ENCODE peak calls at places on chromosomes 12 and 14, in ten cellular contexts. F is hepatocyte; B is A673; D is Panc1; I is right atrium auricular region; H is AG04450; X is astrocyte; N is effector memory CD4-positive, alpha-beta T cell; M is upper lobe of left lung; C is stomach. T is an unnamed sample.

GRCh38 chr14:49582211-49582977 is 3.8 kb downstream of the RPS29 start:
- DNase-seq in F (no peak), B (no peak), H (no peak), N (no peak), C (no peak), X (no peak), D (no peak), I (no peak), M (no peak), T (no peak)

GRCh38 chr12:100826323-100826722 is 31.7 kb downstream of the ANO4 start:
- DNase-seq in N (no peak), I (no peak), H (peak; percentile 21), M (peak; percentile 22), D (no peak), C (peak; percentile 25), B (peak; percentile 61), F (peak; percentile 79), X (peak; percentile 37), T (no peak)

GRCh38 chr14:84340938-84341337 is 1189.0 kb upstream of the FLRT2 start:
- DNase-seq in F (peak; percentile 8), M (no peak), I (no peak), H (no peak), X (peak; percentile 10), C (no peak), N (no peak), D (no peak), B (peak; percentile 47), T (no peak)

GRCh38 chr14:36511981-36512584 is 7.9 kb downstream of the NKX2-1 start:
- DNase-seq in F (no peak), X (no peak), D (no peak), H (no peak), N (no peak), M (no peak), C (no peak), I (no peak), B (no peak), T (no peak)

GRCh38 chr12:16880864-16881285 is 274.9 kb upstream of the LMO3 start:
- DNase-seq in N (no peak), B (peak; percentile 25), D (no peak), C (peak; percentile 33), H (no peak), X (no peak), I (no peak), M (peak; percentile 22), F (peak; percentile 8), T (no peak)

GRCh38 chr12:59179231-59179630 is 258.9 kb upstream of the LRIG3 start:
- DNase-seq in M (no peak), H (no peak), I (no peak), N (no peak), B (no peak), F (no peak), X (no peak), D (no peak), C (no peak), T (no peak)

GRCh38 chr12:151579-151978 is 62.4 kb downstream of the SLC6A12 start:
- DNase-seq in I (no peak), D (no peak), B (no peak), C (no peak), N (no peak), F (no peak), H (no peak), M (no peak), X (no peak), T (no peak)

GRCh38 chr14:66405158-66405557 is 81.0 kb upstream of the CCDC196 start:
- DNase-seq in I (no peak), M (no peak), D (no peak), C (no peak), F (peak; percentile 66), H (no peak), N (no peak), X (peak; percentile 33), B (no peak), T (no peak)

GRCh38 chr14:80390911-80391310 is 179.6 kb upstream of the DIO2 start:
- DNase-seq in I (no peak), C (no peak), B (peak; percentile 2), M (no peak), X (peak; percentile 85), H (no peak), N (no peak), F (peak; percentile 20), D (no peak), T (no peak)

GRCh38 chr12:132766380-132767085 is 4.9 kb upstream of the ANKLE2 start:
- DNase-seq in D (no peak), C (peak; percentile 75), I (peak; percentile 86), F (no peak), X (peak; percentile 26), H (no peak), M (peak; percentile 82), N (no peak), B (peak; percentile 85), T (no peak)
- H3K27ac ChIP-seq in D (no peak overlapping the region), C (peak overlapping the region; percentile 39), I (peak overlapping the region; percentile 76), F (no peak overlapping the region), X (peak overlapping the region; percentile 11), H (no peak overlapping the region), M (peak overlapping the region; percentile 71), N (no peak overlapping the region), B (peak overlapping the region; percentile 51), T (no peak overlapping the region)

GRCh38 chr12:9694220-9694619 is 24.7 kb downstream of the CLEC2D start:
- DNase-seq in H (no peak), X (no peak), B (no peak), D (no peak), F (no peak), M (no peak), C (no peak), N (no peak), I (no peak), T (no peak)
- H3K27ac ChIP-seq in H (no peak overlapping the region), X (no peak overlapping the region), B (no peak overlapping the region), D (no peak overlapping the region), F (no peak overlapping the region), M (no peak overlapping the region), C (no peak overlapping the region), N (no peak overlapping the region), I (no peak overlapping the region), T (no peak overlapping the region)

GRCh38 chr12:102061556-102062418 is at the start of gene WASHC3:
- DNase-seq in H (peak; percentile 73), X (peak; percentile 85), C (peak; percentile 95), F (peak; percentile 96), I (peak; percentile 98), B (peak; percentile 97), D (peak; percentile 64), N (peak; percentile 83), M (peak; percentile 97), T (peak; percentile 93)
- H3K27ac ChIP-seq in H (peak within 1 kb of the TSS; percentile 25), X (peak within 1 kb of the TSS; percentile 75), C (peak within 1 kb of the TSS; percentile 93), F (peak within 1 kb of the TSS; percentile 78), I (peak within 1 kb of the TSS; percentile 87), B (peak within 1 kb of the TSS; percentile 68), D (peak within 1 kb of the TSS; percentile 92), N (peak within 1 kb of the TSS; percentile 96), M (peak within 1 kb of the TSS; percentile 95), T (peak within 1 kb of the TSS; percentile 95)

DNA sequence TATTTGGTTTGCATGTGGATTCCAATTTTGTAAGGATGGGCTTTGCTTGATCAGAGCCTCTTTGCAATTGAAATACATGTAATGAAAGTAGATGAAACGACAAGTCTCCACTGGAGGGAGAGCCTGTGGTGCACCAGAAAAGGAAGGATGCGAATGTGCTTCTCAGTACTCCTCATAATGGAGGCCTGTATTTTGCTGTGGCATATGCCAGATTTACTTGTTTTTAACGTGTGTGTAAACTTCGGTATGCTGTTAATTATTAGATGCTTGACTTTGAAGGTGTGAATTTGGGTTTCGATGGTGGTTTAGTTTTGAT is 2.8 kb downstream of the DYRK2 start:
- DNase-seq in H (no peak), I (no peak), D (no peak), M (no peak), C (no peak), F (peak; percentile 23), B (peak; percentile 35), X (no peak), N (no peak), T (no peak)
- H3K27ac ChIP-seq in H (no peak overlapping the region), I (peak overlapping the region; percentile 37), D (no peak overlapping the region), M (no peak overlapping the region), C (no peak overlapping the region), F (no peak overlapping the region), B (no peak overlapping the region), X (peak overlapping the region; percentile 85), N (peak overlapping the region; percentile 89), T (no peak overlapping the region)

DNA sequence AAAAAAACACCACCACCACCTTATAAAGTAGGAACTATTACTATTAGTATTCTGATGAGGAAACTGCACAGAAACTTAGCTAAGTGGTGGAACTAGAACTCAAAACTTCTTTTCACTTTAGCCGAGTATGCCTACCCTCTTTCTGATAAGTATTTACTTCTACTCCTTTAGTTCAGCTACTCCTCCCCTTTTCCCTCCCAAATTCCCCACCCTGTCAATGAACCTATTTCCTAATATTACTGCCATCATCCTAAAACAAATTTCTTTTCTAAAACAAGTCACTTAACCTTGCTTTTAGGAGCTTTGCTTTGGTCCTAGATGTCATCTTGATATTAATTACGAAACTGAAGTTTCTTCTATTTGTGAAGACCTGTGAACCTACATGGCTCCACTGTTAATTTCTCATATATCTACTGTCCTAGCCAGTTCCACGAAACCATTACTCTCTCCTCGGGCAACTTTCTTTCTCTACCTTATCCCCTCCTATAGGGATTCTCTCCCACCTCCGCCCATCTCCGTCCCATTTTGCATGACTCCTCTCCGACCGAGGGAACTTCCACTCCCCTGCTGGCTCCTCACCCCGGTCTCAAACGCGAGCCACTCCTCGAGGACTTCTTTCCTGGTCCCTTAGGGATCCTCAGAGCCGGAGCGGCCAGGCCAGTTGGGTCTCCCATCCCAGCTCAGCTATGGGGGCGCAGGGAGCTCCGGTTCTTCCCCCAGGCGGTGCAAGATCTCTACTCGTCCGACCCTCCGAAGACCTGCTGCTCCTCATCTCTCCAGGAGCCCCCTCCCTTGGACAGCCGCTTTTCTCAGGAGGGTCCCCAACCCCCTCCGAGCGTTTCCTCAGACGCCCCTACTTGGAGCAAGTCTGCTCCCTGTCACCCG is 1.1 kb downstream of the NUMB start:
- DNase-seq in I (no peak), C (peak; percentile 45), D (no peak), B (peak; percentile 37), N (no peak), M (peak; percentile 57), X (no peak), H (no peak), F (peak; percentile 63), T (no peak)
- H3K27ac ChIP-seq in I (peak overlapping the region; percentile 96), C (peak overlapping the region; percentile 94), D (peak overlapping the region; percentile 80), B (peak overlapping the region; percentile 84), N (peak overlapping the region; percentile 74), M (peak overlapping the region; percentile 94), X (peak overlapping the region; percentile 73), H (peak overlapping the region; percentile 67), F (peak overlapping the region; percentile 77), T (peak overlapping the region; percentile 71)

GRCh38 chr14:33700052-33700451 is 250.8 kb downstream of the EGLN3 start:
- DNase-seq in B (no peak), M (no peak), D (no peak), N (no peak), F (no peak), H (no peak), I (no peak), C (no peak), X (no peak), T (no peak)
- H3K27ac ChIP-seq in B (no peak overlapping the region), M (no peak overlapping the region), D (no peak overlapping the region), N (no peak overlapping the region), F (no peak overlapping the region), H (no peak overlapping the region), I (no peak overlapping the region), C (no peak overlapping the region), X (no peak overlapping the region), T (no peak overlapping the region)

GRCh38 chr12:108675792-108676191 is 42.1 kb upstream of the SELPLG start:
- DNase-seq in C (no peak), N (no peak), X (no peak), D (no peak), H (no peak), I (no peak), M (no peak), B (no peak), F (no peak), T (no peak)
- H3K27ac ChIP-seq in C (no peak overlapping the region), N (no peak overlapping the region), X (no peak overlapping the region), D (no peak overlapping the region), H (no peak overlapping the region), I (no peak overlapping the region), M (no peak overlapping the region), B (no peak overlapping the region), F (no peak overlapping the region), T (no peak overlapping the region)

T was measured in CD8-positive, alpha-beta memory T cell.